ENCODE peak calls at places on chromosomes 16 and 17, in eight cellular contexts. E is central memory CD8-positive, alpha-beta T cell; C is nephron progenitor cell; P is Daoy; B is BJ; G is T1000; R is A549; S is ascending aorta. L is an unnamed sample.

GRCh38 chr17:802901-803881 is 21.0 kb downstream of the MRM3 start:
- DNase-seq in C (no peak), P (no peak), B (no peak), S (no peak), R (no peak), E (no peak), G (no peak), L (no peak)

GRCh38 chr16:11615756-11616447 is 29.2 kb upstream of the LITAF start:
- DNase-seq in E (no peak), B (no peak), S (no peak), R (no peak), G (no peak), C (no peak), P (peak), L (no peak)

GRCh38 chr17:16463341-16464000 is 28.5 kb downstream of the LRRC75A start:
- DNase-seq in P (peak), E (no peak), G (no peak), C (no peak), B (peak), R (no peak), S (peak), L (no peak)

GRCh38 chr17:35605753-35606152 is 18.6 kb downstream of the AP2B1 start:
- DNase-seq in B (peak), P (no peak), S (no peak), G (no peak), R (no peak), E (no peak), C (no peak), L (no peak)

GRCh38 chr16:27706156-27706705 is 156.3 kb downstream of the KATNIP start:
- DNase-seq in S (no peak), B (no peak), C (no peak), R (no peak), E (no peak), G (no peak), P (no peak), L (no peak)

GRCh38 chr17:74539281-74539820 is 6.6 kb downstream of the CD300C start:
- DNase-seq in E (no peak), B (no peak), G (no peak), C (no peak), S (no peak), P (no peak), R (no peak), L (no peak)

GRCh38 chr16:72889616-72890235 is 158.2 kb downstream of the ZFHX3 start:
- DNase-seq in R (no peak), S (no peak), G (no peak), E (no peak), P (no peak), B (no peak), C (no peak), L (no peak)

GRCh38 chr16:62870554-62870953 is 834.3 kb upstream of the CDH8 start:
- DNase-seq in R (no peak), C (no peak), G (no peak), E (no peak), S (no peak), B (no peak), P (no peak), L (no peak)

GRCh38 chr16:12942861-12943260 is 41.5 kb downstream of the SHISA9 start:
- DNase-seq in E (no peak), G (no peak), R (no peak), C (no peak), B (no peak), S (no peak), P (no peak), L (no peak)

GRCh38 chr16:84207869-84208268 is 16.9 kb downstream of the ADAD2 start:
- DNase-seq in R (no peak), E (no peak), P (no peak), C (no peak), G (no peak), B (no peak), S (no peak), L (no peak)

GRCh38 chr17:6711681-6712057 is 1.5 kb downstream of the SLC13A5 start:
- DNase-seq in G (no peak), S (no peak), E (no peak), C (no peak), P (no peak), B (no peak), R (no peak), L (no peak)

GRCh38 chr17:73365934-73366623 is 54.3 kb upstream of the CDC42EP4 start:
- DNase-seq in C (no peak), B (no peak), R (no peak), E (no peak), S (no peak), G (no peak), P (no peak), L (no peak)

GRCh38 chr17:43578699-43579569 is 32.8 kb upstream of the ETV4 start:
- DNase-seq in G (peak), P (peak), B (no peak), R (no peak), C (peak), S (no peak), E (no peak), L (peak)

GRCh38 chr16:30472328-30472942 is at the start of gene ITGAL:
- DNase-seq in P (no peak), G (no peak), E (peak), B (no peak), S (peak), R (no peak), C (no peak), L (peak)

GRCh38 chr16:56356276-56357241 is 68.8 kb downstream of the AMFR start:
- DNase-seq in B (no peak), S (peak), R (peak), P (peak), C (peak), G (no peak), E (peak), L (peak)